ENCODE peak calls at places on chromosomes 3 and 15, in ten cellular contexts. I is esophagus muscularis mucosa, V is upper lobe of left lung, S is transverse colon, T is breast epithelium, M is GM12891, Z is K562, F is suprapubic skin, H is sigmoid colon, N is stomach. E is an unnamed sample.

GRCh38 chr3:150439657-150440056 is 31.6 kb downstream of the TSC22D2 start:
- DNase-seq in Z (no peak), I (no peak), S (no peak), V (no peak), T (no peak), F (no peak), M (no peak), H (no peak), N (no peak), E (no peak)

GRCh38 chr3:197445886-197446631 is 109.7 kb downstream of the BDH1 start:
- DNase-seq in T (no peak), N (no peak), Z (no peak), M (no peak), I (no peak), S (no peak), V (no peak), H (peak), F (no peak), E (no peak)

GRCh38 chr3:121707531-121708273 is 41.8 kb downstream of the GOLGB1 start:
- DNase-seq in M (no peak), I (no peak), Z (no peak), N (no peak), F (no peak), T (no peak), H (no peak), S (no peak), V (no peak), E (no peak)

GRCh38 chr3:103873024-103873423 is 1438.2 kb downstream of the ZPLD1 start:
- DNase-seq in I (no peak), M (no peak), F (no peak), T (no peak), H (no peak), V (no peak), N (no peak), S (no peak), Z (no peak), E (no peak)

GRCh38 chr3:87145553-87145952 is 81.6 kb upstream of the CHMP2B start:
- DNase-seq in V (no peak), T (no peak), S (peak), F (no peak), H (no peak), Z (no peak), M (peak), I (no peak), N (no peak), E (no peak)

GRCh38 chr3:172918165-172918564 is 167.6 kb downstream of the ECT2 start:
- DNase-seq in F (no peak), M (no peak), I (no peak), T (no peak), Z (no peak), S (no peak), V (no peak), N (no peak), H (no peak), E (no peak)

GRCh38 chr3:156643729-156644389 is 30.5 kb upstream of the TIPARP start:
- DNase-seq in N (no peak), H (no peak), I (no peak), F (no peak), S (peak), V (peak), T (no peak), M (no peak), Z (peak), E (no peak)

GRCh38 chr15:100284701-100285100 is 57.1 kb downstream of the ADAMTS17 start:
- DNase-seq in F (no peak), S (peak), I (peak), T (no peak), N (peak), V (no peak), Z (no peak), H (peak), M (no peak), E (no peak)

GRCh38 chr15:101559938-101560337 is 70.4 kb upstream of the PCSK6 start:
- DNase-seq in I (no peak), M (no peak), Z (no peak), V (no peak), H (peak), S (no peak), N (no peak), F (no peak), T (no peak), E (no peak)

GRCh38 chr15:76991741-76992645 is 2.9 kb upstream of the PSTPIP1 start:
- DNase-seq in N (no peak), S (peak), T (peak), H (peak), I (no peak), V (peak), Z (no peak), F (peak), M (no peak), E (peak)

GRCh38 chr15:88243895-88244787 is 12.4 kb downstream of the NTRK3 start:
- DNase-seq in F (no peak), I (no peak), M (peak), Z (peak), V (no peak), S (no peak), H (no peak), N (no peak), T (no peak), E (no peak)

GRCh38 chr3:129461022-129461421 is 21.0 kb downstream of the IFT122 start:
- DNase-seq in M (no peak), N (no peak), H (no peak), Z (no peak), F (no peak), S (no peak), V (no peak), I (no peak), T (no peak), E (no peak)

GRCh38 chr3:183825380-183826161 is at the start of gene MAP6D1:
- DNase-seq in Z (no peak), M (peak), V (no peak), N (no peak), S (peak), H (no peak), F (no peak), I (peak), T (no peak), E (peak)

GRCh38 chr15:70236306-70237103 is 138.8 kb upstream of the TLE3 start:
- DNase-seq in N (no peak), T (no peak), V (no peak), H (peak), Z (no peak), S (no peak), M (no peak), F (peak), I (no peak), E (peak)

GRCh38 chr3:157127831-157128767 is 31.8 kb downstream of the CCNL1 start:
- DNase-seq in I (peak), H (peak), S (no peak), V (peak), F (no peak), N (peak), Z (peak), T (no peak), M (no peak), E (no peak)

GRCh38 chr3:119630562-119631329 is 29.6 kb downstream of the POPDC2 start:
- DNase-seq in Z (no peak), M (no peak), V (no peak), T (no peak), S (no peak), F (no peak), N (no peak), I (no peak), H (no peak), E (no peak)

GRCh38 chr3:9201278-9201677 is 48.2 kb downstream of the SRGAP3 start:
- DNase-seq in F (no peak), Z (no peak), I (no peak), N (no peak), V (no peak), H (no peak), T (no peak), S (no peak), M (no peak), E (no peak)

GRCh38 chr3:165521131-165521871 is 315.9 kb downstream of the BCHE start:
- DNase-seq in T (no peak), I (no peak), Z (no peak), F (no peak), V (no peak), S (no peak), H (no peak), M (no peak), N (no peak), E (no peak)

GRCh38 chr3:13878711-13879101 is 1.2 kb downstream of the WNT7A start:
- DNase-seq in V (no peak), T (no peak), I (no peak), F (peak), N (no peak), M (no peak), H (no peak), Z (no peak), S (no peak), E (no peak)

GRCh38 chr3:147392083-147392916 is 14.0 kb downstream of the ZIC4 start:
- DNase-seq in S (no peak), F (no peak), I (no peak), T (no peak), N (no peak), H (peak), V (no peak), M (no peak), Z (no peak), E (peak)

GRCh38 chr3:170117134-170117533 is 64.4 kb downstream of the PHC3 start:
- DNase-seq in S (no peak), N (no peak), H (no peak), M (no peak), T (no peak), Z (peak), V (no peak), F (no peak), I (no peak), E (no peak)

GRCh38 chr15:51460796-51461195 is 119.3 kb downstream of the GLDN start:
- DNase-seq in I (no peak), V (no peak), H (no peak), S (no peak), N (no peak), Z (no peak), T (no peak), F (no peak), M (no peak), E (no peak)

GRCh38 chr3:194577985-194578905 is 55.0 kb downstream of the TMEM44 start:
- DNase-seq in T (no peak), Z (peak), F (no peak), V (peak), N (no peak), S (peak), I (no peak), H (no peak), M (no peak), E (no peak)

GRCh38 chr3:79564192-79564591 is 203.6 kb downstream of the ROBO1 start:
- DNase-seq in I (no peak), M (no peak), Z (no peak), N (no peak), H (no peak), T (no peak), S (no peak), V (no peak), F (no peak), E (no peak)

GRCh38 chr3:171175840-171176239 is 149.3 kb upstream of the SLC2A2 start:
- DNase-seq in Z (no peak), T (no peak), I (no peak), H (no peak), S (no peak), F (no peak), M (no peak), V (no peak), N (no peak), E (no peak)

GRCh38 chr15:76840830-76841460 is 64.2 kb downstream of the SCAPER start:
- DNase-seq in N (no peak), S (no peak), Z (no peak), I (no peak), F (no peak), M (no peak), T (no peak), H (no peak), V (no peak), E (no peak)

GRCh38 chr15:41983221-41983620 is 10.9 kb upstream of the EHD4 start:
- DNase-seq in M (no peak), Z (no peak), I (no peak), V (no peak), S (no peak), H (no peak), F (no peak), N (no peak), T (peak), E (no peak)

GRCh38 chr3:58051196-58051595 is 43.0 kb downstream of the FLNB start:
- DNase-seq in H (peak), V (peak), Z (no peak), N (no peak), F (no peak), S (no peak), I (no peak), M (no peak), T (peak), E (no peak)

GRCh38 chr3:39410893-39411292 is 4.4 kb downstream of the RPSA start:
- DNase-seq in I (no peak), M (no peak), N (no peak), Z (no peak), T (no peak), V (no peak), F (no peak), S (no peak), H (no peak), E (no peak)

GRCh38 chr3:39414421-39414907 is 7.9 kb downstream of the RPSA start:
- DNase-seq in V (peak), Z (no peak), M (no peak), S (peak), H (no peak), N (peak), I (no peak), T (no peak), F (no peak), E (no peak)

GRCh38 chr3:39409514-39410136 is 3.1 kb downstream of the RPSA start:
- DNase-seq in Z (no peak), V (no peak), F (no peak), H (no peak), N (no peak), S (no peak), I (no peak), T (no peak), M (no peak), E (no peak)

GRCh38 chr3:39413691-39414420 is 7.3 kb downstream of the RPSA start:
- DNase-seq in M (no peak), I (no peak), V (no peak), Z (no peak), N (no peak), S (no peak), H (no peak), T (no peak), F (no peak), E (no peak)

DNA sequence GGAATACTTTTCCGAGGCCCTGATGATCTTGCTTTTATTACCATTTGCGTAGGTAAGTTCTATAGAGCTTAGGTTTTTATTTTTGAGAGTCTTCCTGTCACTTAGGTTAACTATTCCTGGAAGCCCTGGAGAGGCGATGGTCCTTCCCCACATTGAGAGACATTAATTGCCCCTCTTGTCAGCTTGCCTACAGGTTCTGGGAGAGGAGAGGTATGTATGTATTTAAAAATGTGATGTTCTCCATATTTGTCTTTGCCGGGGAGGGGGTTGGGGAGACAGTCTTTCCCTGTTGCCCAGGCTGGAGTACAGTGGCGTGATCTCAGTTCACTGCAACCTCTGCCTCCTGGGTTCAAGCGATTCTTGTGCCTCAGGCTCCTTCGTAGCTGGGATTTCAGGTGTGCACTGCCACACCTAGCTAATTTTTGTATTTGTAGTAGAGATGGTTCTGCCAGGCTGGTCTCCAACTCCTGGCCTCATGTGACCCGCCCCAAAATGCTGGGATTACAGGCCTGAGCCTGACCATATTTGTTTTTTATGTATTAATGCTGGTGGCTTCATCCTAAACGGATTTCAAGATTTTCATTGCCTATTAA is 6.2 kb downstream of the RPSA start:
- DNase-seq in F (no peak), T (no peak), H (no peak), S (no peak), Z (no peak), I (no peak), V (no peak), M (no peak), N (no peak), E (no peak)
- TF ChIP-seq POLR2AphosphoS5 in F (no peak), T (no peak), H (no peak), S (no peak), Z (no peak), I (no peak), V (no peak), M (peak), N (no peak), E (no peak)

GRCh38 chr15:72375846-72376581 is at the start of gene HEXA:
- DNase-seq in N (peak), I (peak), F (peak), H (peak), M (peak), Z (peak), V (peak), S (peak), T (peak), E (peak)
- TF ChIP-seq POLR2A in N (no peak), I (peak), F (no peak), H (peak), M (peak), Z (peak), V (peak), S (peak), T (peak), E (peak)

GRCh38 chr15:38883987-38884386 is 319.4 kb upstream of the RASGRP1 start:
- DNase-seq in M (no peak), F (no peak), T (no peak), Z (no peak), V (no peak), S (no peak), H (no peak), I (no peak), N (no peak), E (no peak)
- TF ChIP-seq POLR2AphosphoS5 in M (no peak), F (no peak), T (no peak), Z (no peak), V (no peak), S (no peak), H (no peak), I (no peak), N (no peak), E (no peak)

GRCh38 chr15:38961886-38962285 is 397.3 kb upstream of the RASGRP1 start:
- DNase-seq in M (no peak), Z (no peak), I (no peak), H (no peak), T (no peak), S (no peak), N (no peak), V (no peak), F (no peak), E (no peak)
- TF ChIP-seq POLR2A in M (no peak), Z (no peak), I (no peak), H (no peak), T (no peak), S (no peak), N (no peak), V (no peak), F (no peak), E (no peak)

E was measured in spleen.